ENCODE peak calls at places on chromosomes 16 and 17, in five cellular contexts. E, F, M, C and V are unnamed samples.

GRCh38 chr16:86080982-86081381 is 182.0 kb downstream of the IRF8 start:
- DNase-seq in E (peak; percentile 4), F (no peak), M (no peak), C (no peak), V (no peak)

GRCh38 chr17:74960739-74961342 is 11.7 kb downstream of the HID1 start:
- DNase-seq in E (no peak), F (no peak), M (peak; percentile 15), C (peak; percentile 80), V (no peak)

GRCh38 chr17:21419299-21420239 is 43.4 kb downstream of the KCNJ12 start:
- DNase-seq in E (peak; percentile 49), F (peak; percentile 75), M (no peak), C (no peak), V (no peak)

GRCh38 chr16:47018223-47018891 is 44.9 kb upstream of the DNAJA2 start:
- DNase-seq in E (no peak), F (no peak), M (peak; percentile 21), C (peak; percentile 73), V (peak; percentile 22)

GRCh38 chr16:20327444-20328041 is at the start of gene GP2:
- DNase-seq in E (no peak), F (no peak), M (no peak), C (peak; percentile 36), V (no peak)

GRCh38 chr17:32494621-32495346 is 8.0 kb downstream of the CDK5R1 start:
- DNase-seq in E (no peak), F (no peak), M (no peak), C (no peak), V (no peak)

GRCh38 chr17:10036511-10037061 is 131.5 kb upstream of the RCVRN start:
- DNase-seq in E (peak; percentile 92), F (no peak), M (no peak), C (no peak), V (no peak)

GRCh38 chr17:79586131-79586530 is 24.7 kb downstream of the RBFOX3 start:
- DNase-seq in E (no peak), F (no peak), M (no peak), C (no peak), V (no peak)

GRCh38 chr16:73813523-73813922 is 483.1 kb upstream of the PSMD7 start:
- DNase-seq in E (no peak), F (no peak), M (no peak), C (no peak), V (no peak)

GRCh38 chr16:1960665-1961630 is 1.6 kb downstream of the NDUFB10 start:
- DNase-seq in E (no peak), F (peak; percentile 59), M (peak; percentile 65), C (peak; percentile 37), V (no peak)

GRCh38 chr17:65228734-65229390 is 91.7 kb downstream of the RGS9 start:
- DNase-seq in E (no peak), F (no peak), M (peak; percentile 46), C (no peak), V (no peak)

GRCh38 chr17:40522250-40522960 is 21.0 kb upstream of the TNS4 start:
- DNase-seq in E (peak; percentile 56), F (no peak), M (peak; percentile 77), C (no peak), V (no peak)

GRCh38 chr17:76307966-76308338 is at the start of gene QRICH2:
- DNase-seq in E (peak; percentile 59), F (no peak), M (no peak), C (no peak), V (no peak)

GRCh38 chr17:77488531-77489238 is 347.9 kb downstream of the SEC14L1 start:
- DNase-seq in E (peak; percentile 67), F (no peak), M (no peak), C (no peak), V (no peak)

GRCh38 chr17:34249497-34249877 is 5.6 kb upstream of the CCL2 start:
- DNase-seq in E (no peak), F (no peak), M (no peak), C (no peak), V (no peak)

GRCh38 chr17:77888242-77889134 is 70.0 kb upstream of the TNRC6C start:
- DNase-seq in E (peak; percentile 61), F (no peak), M (peak; percentile 20), C (no peak), V (no peak)

GRCh38 chr17:81032641-81033422 is 2.1 kb upstream of the BAIAP2 start:
- DNase-seq in E (no peak), F (no peak), M (no peak), C (no peak), V (no peak)

GRCh38 chr17:31216053-31216751 is 80.8 kb downstream of the OMG start:
- DNase-seq in E (no peak), F (no peak), M (peak; percentile 83), C (peak; percentile 60), V (no peak)

GRCh38 chr16:11005611-11005975 is 61.2 kb downstream of the CLEC16A start:
- DNase-seq in E (no peak), F (no peak), M (peak; percentile 47), C (no peak), V (no peak)

GRCh38 chr16:1746693-1747195 is 24.6 kb downstream of the NME3 start:
- DNase-seq in E (no peak), F (no peak), M (no peak), C (no peak), V (no peak)

GRCh38 chr17:46099865-46100264 is 93.4 kb downstream of the KANSL1 start:
- DNase-seq in E (no peak), F (no peak), M (no peak), C (no peak), V (no peak)

GRCh38 chr17:17885029-17885351 is 48.2 kb upstream of the SREBF1 start:
- DNase-seq in E (no peak), F (no peak), M (no peak), C (peak; percentile 52), V (no peak)

GRCh38 chr17:42647778-42648177 is 11.3 kb upstream of the TUBG2 start:
- DNase-seq in E (no peak), F (no peak), M (no peak), C (no peak), V (no peak)

GRCh38 chr17:42651392-42651791 is 7.7 kb upstream of the TUBG2 start:
- DNase-seq in E (no peak), F (no peak), M (no peak), C (no peak), V (no peak)

GRCh38 chr17:42657824-42658588 is 1.1 kb upstream of the TUBG2 start:
- DNase-seq in E (no peak), F (no peak), M (no peak), C (no peak), V (no peak)

GRCh38 chr17:42655528-42655927 is 3.6 kb upstream of the TUBG2 start:
- DNase-seq in E (no peak), F (no peak), M (peak; percentile 64), C (no peak), V (no peak)

DNA sequence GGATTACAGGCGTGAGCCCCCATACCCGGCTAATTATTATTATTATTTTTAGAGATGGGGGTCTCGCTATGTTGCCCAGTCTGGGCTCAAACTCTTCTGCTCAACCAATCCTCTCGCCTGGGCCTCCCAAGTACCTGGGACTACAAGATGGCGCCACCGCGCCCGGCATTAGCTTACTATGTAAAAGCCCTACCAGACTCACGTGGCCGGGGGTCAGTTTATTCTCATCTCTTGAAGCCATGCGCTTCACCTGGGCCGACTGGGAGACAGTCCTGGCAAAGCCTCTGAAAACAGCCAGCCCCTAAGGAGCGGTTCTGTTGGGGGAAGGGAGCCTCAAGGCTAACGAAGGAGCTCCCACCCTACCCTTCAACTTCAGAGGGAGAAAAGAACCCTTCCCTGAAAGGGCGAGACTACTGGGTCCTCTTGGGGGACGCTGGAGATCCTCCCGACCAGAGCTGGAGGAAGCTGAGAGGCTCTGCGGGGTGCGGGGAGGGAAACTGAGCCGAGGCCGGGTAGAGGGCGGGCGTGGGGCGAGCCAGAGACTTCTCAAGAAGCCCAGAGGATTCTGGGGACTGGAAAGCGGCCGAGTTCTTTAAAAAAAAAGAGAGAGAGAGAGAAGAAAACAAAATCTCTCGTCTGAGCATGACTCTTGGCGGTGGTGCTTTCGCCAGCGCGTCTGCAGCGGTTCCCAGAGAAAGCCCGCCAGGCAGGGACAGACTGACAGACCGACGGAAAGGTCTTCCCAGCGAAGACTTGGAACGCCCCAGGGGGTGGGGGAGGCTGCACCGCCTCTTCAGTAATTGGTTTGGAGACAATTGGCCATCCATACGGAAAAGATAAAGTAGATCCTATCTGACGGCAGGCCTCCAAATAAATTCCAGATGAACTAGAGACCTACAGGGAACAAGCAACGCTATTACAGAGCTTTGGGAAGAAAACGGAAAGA is 5.6 kb upstream of the TUBG2 start:
- DNase-seq in E (peak; percentile 92), F (no peak), M (peak; percentile 84), C (peak; percentile 59), V (no peak)
- TF ChIP-seq CTCF in E (no peak), F (no peak), M (no peak), C (no peak), V (no peak)

DNA sequence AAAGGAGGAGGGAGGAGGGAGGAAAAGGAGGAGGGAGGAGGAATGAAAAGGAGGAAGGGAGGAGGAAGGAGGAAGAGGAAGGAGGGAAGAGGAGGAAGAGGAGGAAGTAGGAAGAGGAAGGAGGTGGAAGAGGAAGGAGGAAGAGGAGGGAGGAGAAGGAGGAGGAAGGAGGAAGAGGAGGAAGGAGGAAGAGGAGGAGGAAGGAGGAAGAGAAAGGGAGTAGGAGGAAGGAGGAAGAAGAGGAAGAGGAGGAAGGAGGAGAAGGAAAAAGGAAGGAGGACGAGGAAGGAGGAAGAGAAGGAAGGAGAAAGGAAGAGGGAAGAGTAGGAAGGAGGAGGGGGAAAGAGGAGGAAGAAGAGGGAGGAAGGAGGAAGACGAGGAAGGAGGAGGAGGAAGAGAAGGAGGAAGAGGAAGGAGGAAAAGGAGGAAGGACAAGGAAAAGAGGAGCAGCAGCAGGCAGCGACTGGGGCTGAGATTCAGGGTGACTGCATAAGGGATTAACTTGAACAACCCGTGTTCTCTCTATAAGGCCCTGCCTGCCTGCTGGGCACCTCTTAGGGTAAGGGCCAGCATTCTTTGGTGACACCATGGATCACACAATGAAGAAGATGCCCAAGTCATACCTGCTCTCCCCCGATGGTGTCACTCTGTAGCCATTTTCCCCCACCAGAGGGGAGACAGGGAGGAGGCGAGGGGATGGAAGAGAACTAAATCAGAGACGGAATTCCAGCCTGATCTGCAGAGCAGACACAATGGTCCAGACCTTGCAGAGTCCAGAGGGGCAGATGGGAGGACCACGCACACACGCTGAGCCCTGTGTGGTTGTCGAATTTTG is 1.4 kb upstream of the IL34 start:
- DNase-seq in E (no peak), F (no peak), M (no peak), C (no peak), V (no peak)
- TF ChIP-seq CTCF in E (no peak), F (no peak), M (no peak), C (no peak), V (no peak)

GRCh38 chr17:82897514-82898249 is 57.9 kb upstream of the ZNF750 start:
- DNase-seq in E (no peak), F (no peak), M (no peak), C (no peak), V (no peak)
- TF ChIP-seq CTCF in E (no peak), F (no peak), M (no peak), C (no peak), V (peak; percentile 19)

DNA sequence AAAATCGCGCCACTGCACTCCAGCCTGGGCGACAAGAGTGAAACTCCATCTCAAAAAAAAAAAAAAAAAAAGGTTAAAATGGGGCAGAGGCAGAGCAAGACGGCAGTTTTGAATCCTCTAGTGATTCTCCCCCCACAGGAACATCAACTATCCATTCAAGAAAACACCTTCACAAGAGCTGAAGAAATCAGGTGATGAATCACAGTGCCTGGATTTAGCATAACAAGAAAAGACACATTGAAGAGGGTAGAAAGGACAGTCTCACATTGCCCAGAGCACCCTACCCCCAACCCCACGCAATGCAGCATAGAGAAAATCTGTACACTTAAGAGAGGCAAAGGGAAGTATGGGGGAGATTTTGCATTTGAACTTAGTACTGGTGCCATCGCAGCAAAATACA is 28.8 kb upstream of the RNF43 start:
- DNase-seq in E (no peak), F (no peak), M (no peak), C (no peak), V (no peak)
- TF ChIP-seq CTCF in E (no peak), F (no peak), M (no peak), C (no peak), V (no peak)